ENCODE peak calls at places on chromosomes 11 and 22, in five cellular contexts. W, S, A, D and F are unnamed samples.

GRCh38 chr11:102302241-102302640 is 15.0 kb upstream of the BIRC3 start:
- DNase-seq in W (no peak), A (no peak), S (no peak), D (no peak), F (no peak)

GRCh38 chr11:12404461-12404860 is 27.1 kb downstream of the PARVA start:
- DNase-seq in S (no peak), D (no peak), A (peak), W (no peak), F (no peak)

GRCh38 chr22:36585841-36586240 is 56.9 kb upstream of the EIF3D start:
- DNase-seq in D (no peak), A (no peak), W (no peak), S (no peak), F (no peak)

GRCh38 chr11:86143429-86144030 is 74.6 kb upstream of the PICALM start:
- DNase-seq in W (no peak), S (no peak), A (no peak), D (peak), F (no peak)

GRCh38 chr11:35845860-35846259 is 98.0 kb upstream of the LDLRAD3 start:
- DNase-seq in S (no peak), D (no peak), W (no peak), A (no peak), F (no peak)

GRCh38 chr22:39360674-39361413 is 11.1 kb downstream of the SYNGR1 start:
- DNase-seq in D (no peak), W (peak), S (no peak), A (no peak), F (no peak)

GRCh38 chr22:20805972-20806471 is 32.1 kb downstream of the SERPIND1 start:
- DNase-seq in D (no peak), W (no peak), A (no peak), S (no peak), F (no peak)

GRCh38 chr11:69718147-69718546 is 14.3 kb upstream of the FGF19 start:
- DNase-seq in D (no peak), A (no peak), S (peak), W (peak), F (no peak)

GRCh38 chr11:37511425-37511933 is 913.4 kb upstream of the RAG2 start:
- DNase-seq in A (no peak), W (no peak), D (no peak), S (no peak), F (no peak)

GRCh38 chr11:128776088-128776433 is 82.2 kb downstream of the FLI1 start:
- DNase-seq in D (no peak), A (peak), S (no peak), W (no peak), F (no peak)

GRCh38 chr11:69770525-69770924 is 4.6 kb downstream of the FGF4 start:
- DNase-seq in S (no peak), A (no peak), W (no peak), D (no peak), F (no peak)

GRCh38 chr22:22178992-22179391 is 65.6 kb upstream of the VPREB1 start:
- DNase-seq in W (no peak), S (no peak), D (no peak), A (no peak), F (no peak)

GRCh38 chr11:94781822-94782221 is 13.7 kb downstream of the AMOTL1 start:
- DNase-seq in A (no peak), S (no peak), W (no peak), D (no peak), F (no peak)

GRCh38 chr22:22928666-22929380 is 41.2 kb downstream of the IGLL5 start:
- DNase-seq in W (no peak), D (no peak), S (no peak), A (peak), F (no peak)

GRCh38 chr11:45580399-45580798 is 85.0 kb downstream of the CHST1 start:
- DNase-seq in A (no peak), S (no peak), D (no peak), W (peak), F (no peak)

GRCh38 chr11:59559886-59560285 is 48.5 kb downstream of the OR4D9 start:
- DNase-seq in A (no peak), S (peak), W (no peak), D (no peak), F (no peak)

DNA sequence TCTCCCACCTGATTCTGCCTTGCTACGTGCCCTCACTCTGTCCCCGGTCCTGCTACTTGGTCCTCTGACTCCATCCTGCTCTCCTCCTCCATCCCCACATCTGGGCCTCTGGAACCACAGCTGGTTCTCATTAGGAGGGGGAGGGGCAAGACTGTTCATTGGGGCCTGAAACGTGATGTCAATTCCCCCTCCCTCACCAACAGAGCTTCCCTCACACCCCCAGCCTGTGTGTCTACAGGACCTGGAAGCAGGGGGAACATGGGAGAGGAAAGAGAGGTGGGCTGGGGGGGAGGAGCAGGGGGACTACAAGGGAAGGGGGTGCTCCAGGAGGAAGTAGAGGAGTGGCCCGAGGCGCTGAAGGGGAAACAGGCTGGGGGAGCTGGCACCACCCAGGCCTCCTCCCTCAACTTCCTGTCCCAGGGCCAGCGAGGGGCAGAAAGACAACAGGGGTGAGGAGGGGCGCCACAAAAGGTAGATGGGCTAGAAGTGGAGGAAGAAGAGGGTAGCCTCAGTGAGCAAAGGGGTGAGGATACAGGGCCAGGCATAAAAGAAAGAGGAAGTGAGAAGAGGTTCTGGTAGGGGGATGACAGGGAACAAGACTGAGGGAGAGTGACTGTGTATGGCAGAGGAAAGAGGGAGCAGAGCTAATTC is 8.9 kb downstream of the DCHS1 start:
- DNase-seq in A (no peak), D (no peak), S (peak), W (no peak), F (no peak)
- H3K27ac ChIP-seq in A (peak), D (peak), S (peak), W (no peak), F (no peak)

DNA sequence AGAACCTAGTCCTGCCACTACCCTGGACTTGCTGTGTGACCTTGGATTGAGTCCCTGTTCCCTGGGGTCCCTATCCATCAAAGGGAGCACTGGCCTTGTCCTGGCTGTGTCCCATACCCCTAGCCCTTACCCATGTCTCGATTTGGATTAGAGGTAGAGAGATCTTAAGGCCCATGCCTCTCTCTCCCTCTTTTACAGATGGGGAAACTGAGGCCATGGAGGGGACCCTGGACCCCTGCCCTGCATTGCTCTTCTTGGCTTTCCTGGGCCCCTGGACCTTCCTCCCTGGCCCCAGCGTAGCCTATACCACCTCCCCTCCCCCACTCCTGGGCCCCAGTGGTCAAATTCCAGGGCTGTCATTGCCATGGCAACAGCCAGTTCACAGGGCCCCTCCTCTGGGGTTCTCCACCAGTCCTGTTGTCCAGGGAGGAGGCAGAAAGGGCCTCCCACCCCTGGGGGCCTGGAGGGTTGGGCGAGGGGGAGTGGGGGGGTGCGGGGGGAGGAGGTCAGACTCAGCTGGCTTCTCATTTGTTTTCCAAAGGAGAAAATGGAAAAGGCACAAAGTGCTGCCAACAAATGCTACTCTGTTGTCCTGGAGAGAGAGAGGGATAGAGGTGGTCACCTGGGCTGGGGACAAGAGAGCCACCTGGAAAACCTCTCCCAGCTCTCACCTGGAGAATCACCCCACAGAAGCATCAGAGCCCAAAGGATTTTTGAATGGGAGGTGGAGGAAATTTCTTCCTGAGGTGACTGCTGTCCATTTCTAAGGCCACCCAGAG is 23.3 kb downstream of the ARHGEF17 start:
- DNase-seq in S (peak), W (no peak), A (no peak), D (no peak), F (no peak)
- H3K27ac ChIP-seq in S (peak), W (peak), A (peak), D (peak), F (peak)

GRCh38 chr11:105577645-105578044 is 32.2 kb upstream of the GRIA4 start:
- DNase-seq in A (no peak), S (peak), W (no peak), D (no peak), F (no peak)

DNA sequence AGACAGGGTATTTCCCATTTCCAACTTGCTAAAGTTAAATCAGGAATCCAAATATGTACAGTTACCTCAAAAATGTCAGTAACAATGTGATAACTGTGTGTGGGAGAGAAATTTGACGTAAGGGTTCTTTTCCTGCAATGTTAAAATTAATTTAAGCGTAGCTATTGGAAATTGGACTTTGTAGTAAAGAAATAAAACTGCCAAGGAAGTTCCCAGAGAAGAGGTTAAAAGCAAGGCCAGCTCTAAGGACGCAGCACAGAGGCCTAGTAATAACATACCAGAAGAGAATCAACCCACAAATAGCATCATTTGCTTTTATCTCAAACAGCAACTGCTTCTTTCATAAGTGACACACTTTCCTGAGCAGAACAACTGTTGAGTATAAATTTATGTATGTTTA is 36.8 kb upstream of the GRIA4 start:
- DNase-seq in D (no peak), S (no peak), A (no peak), W (no peak), F (no peak)
- H3K27ac ChIP-seq in D (no peak), S (no peak), A (no peak), W (no peak), F (no peak)

GRCh38 chr11:129996113-129996870 is 6.3 kb downstream of the PRDM10 start:
- DNase-seq in D (no peak), S (no peak), A (no peak), W (no peak), F (no peak)

GRCh38 chr11:129998905-129999304 is 3.7 kb downstream of the PRDM10 start:
- DNase-seq in S (no peak), W (no peak), A (no peak), D (no peak), F (no peak)

GRCh38 chr11:129999407-129999806 is 3.2 kb downstream of the PRDM10 start:
- DNase-seq in W (no peak), A (no peak), D (no peak), S (no peak), F (no peak)

GRCh38 chr11:129997513-129997912 is 5.1 kb downstream of the PRDM10 start:
- DNase-seq in D (no peak), W (no peak), S (no peak), A (no peak), F (no peak)

GRCh38 chr11:129998107-129998506 is 4.5 kb downstream of the PRDM10 start:
- DNase-seq in D (no peak), S (no peak), A (no peak), W (no peak), F (no peak)
- H3K27ac ChIP-seq in D (peak), S (no peak), A (peak), W (no peak), F (no peak)